ENCODE peak calls at places on chromosomes 5 and 9, in eight cellular contexts. J, G, S, N, R, B, A and T are unnamed samples.

GRCh38 chr5:345404-346195 is 24.1 kb downstream of the AHRR start:
- DNase-seq in J (no peak), G (no peak), S (no peak), N (no peak), R (no peak), B (no peak), A (no peak), T (no peak)

GRCh38 chr9:114287763-114288232 is 35.1 kb upstream of the ORM1 start:
- DNase-seq in J (no peak), G (no peak), S (peak), N (peak), R (no peak), B (peak), A (no peak), T (no peak)

GRCh38 chr9:37026936-37027581 is 7.0 kb downstream of the PAX5 start:
- DNase-seq in J (no peak), G (no peak), S (no peak), N (no peak), R (no peak), B (no peak), A (no peak), T (no peak)

GRCh38 chr5:157324237-157324636 is 58.3 kb downstream of the CYFIP2 start:
- DNase-seq in J (no peak), G (peak), S (no peak), N (no peak), R (no peak), B (no peak), A (no peak), T (no peak)

GRCh38 chr9:72856985-72857631 is 95.7 kb downstream of the ALDH1A1 start:
- DNase-seq in J (no peak), G (peak), S (no peak), N (peak), R (no peak), B (no peak), A (peak), T (peak)

GRCh38 chr5:79074641-79075040 is 5.1 kb downstream of the BHMT2 start:
- DNase-seq in J (no peak), G (peak), S (no peak), N (no peak), R (no peak), B (no peak), A (peak), T (peak)

GRCh38 chr5:31504520-31504919 is 27.4 kb downstream of the DROSHA start:
- DNase-seq in J (no peak), G (no peak), S (no peak), N (no peak), R (no peak), B (no peak), A (no peak), T (no peak)

GRCh38 chr9:110744753-110745522 is 76.3 kb downstream of the MUSK start:
- DNase-seq in J (no peak), G (peak), S (peak), N (peak), R (no peak), B (peak), A (peak), T (peak)

GRCh38 chr5:111901303-111901702 is 144.3 kb upstream of the NREP start:
- DNase-seq in J (no peak), G (no peak), S (no peak), N (no peak), R (no peak), B (no peak), A (no peak), T (no peak)

GRCh38 chr5:55544341-55544740 is 9.6 kb upstream of the PLPP1 start:
- DNase-seq in J (no peak), G (peak), S (no peak), N (no peak), R (no peak), B (no peak), A (peak), T (no peak)

GRCh38 chr9:13817754-13818278 is 496.1 kb downstream of the NFIB start:
- DNase-seq in J (no peak), G (peak), S (no peak), N (no peak), R (no peak), B (no peak), A (no peak), T (no peak)

GRCh38 chr5:166433679-166434078 is 1857.8 kb upstream of the WWC1 start:
- DNase-seq in J (no peak), G (no peak), S (no peak), N (no peak), R (no peak), B (no peak), A (no peak), T (no peak)
- TF ChIP-seq CTCF in J (no peak), G (no peak), S (no peak), N (no peak), R (no peak), B (no peak), A (no peak), T (peak)

GRCh38 chr5:148125641-148126040 is 42.7 kb upstream of the SPINK14 start:
- DNase-seq in J (no peak), G (peak), S (no peak), N (no peak), R (no peak), B (no peak), A (peak), T (no peak)
- TF ChIP-seq CTCF in J (no peak), G (peak), S (no peak), N (no peak), R (no peak), B (no peak), A (no peak), T (no peak)

GRCh38 chr9:20271723-20272122 is 350.6 kb downstream of the MLLT3 start:
- DNase-seq in J (no peak), G (no peak), S (no peak), N (no peak), R (no peak), B (no peak), A (no peak), T (no peak)
- TF ChIP-seq CTCF in J (no peak), G (peak), S (no peak), N (no peak), R (no peak), B (no peak), A (peak), T (peak)

GRCh38 chr9:127361561-127361960 is 35.4 kb upstream of the SLC2A8 start:
- DNase-seq in J (no peak), G (no peak), S (no peak), N (no peak), R (no peak), B (no peak), A (peak), T (no peak)

GRCh38 chr9:127358770-127359169 is 38.2 kb upstream of the SLC2A8 start:
- DNase-seq in J (no peak), G (no peak), S (no peak), N (no peak), R (no peak), B (no peak), A (no peak), T (no peak)

GRCh38 chr9:127360829-127361228 is 36.1 kb upstream of the SLC2A8 start:
- DNase-seq in J (no peak), G (peak), S (no peak), N (peak), R (no peak), B (no peak), A (peak), T (no peak)

GRCh38 chr9:127358023-127358535 is 38.9 kb upstream of the SLC2A8 start:
- DNase-seq in J (peak), G (no peak), S (no peak), N (no peak), R (no peak), B (no peak), A (no peak), T (no peak)

DNA sequence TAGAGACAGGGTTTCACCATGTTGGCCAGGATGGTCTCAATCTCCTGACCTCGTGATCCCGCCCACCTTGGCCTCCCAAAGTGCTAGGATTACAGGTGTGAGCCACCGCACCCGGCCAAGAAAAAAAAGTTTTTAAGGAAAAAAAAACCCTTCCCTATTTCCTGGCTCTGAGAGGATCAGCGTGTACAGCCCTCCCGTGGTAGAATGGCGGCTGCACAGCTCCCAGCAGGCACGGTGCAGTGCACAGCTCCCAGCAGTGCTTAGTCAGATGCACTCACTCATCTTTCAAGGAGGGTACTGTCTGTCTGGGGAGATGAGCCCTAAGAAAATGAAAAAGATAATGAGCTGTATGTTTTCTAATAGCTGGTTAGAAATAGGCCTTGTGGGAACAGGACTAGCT is 36.8 kb upstream of the SLC2A8 start:
- DNase-seq in J (no peak), G (peak), S (no peak), N (no peak), R (no peak), B (no peak), A (no peak), T (no peak)
- TF ChIP-seq CTCF in J (no peak), G (peak), S (no peak), N (no peak), R (no peak), B (peak), A (no peak), T (peak)

GRCh38 chr9:87113892-87114291 is 166.6 kb upstream of the GAS1 start:
- DNase-seq in J (no peak), G (no peak), S (no peak), N (no peak), R (no peak), B (no peak), A (no peak), T (no peak)
- TF ChIP-seq CTCF in J (no peak), G (no peak), S (no peak), N (no peak), R (no peak), B (no peak), A (no peak), T (peak)

GRCh38 chr9:121560921-121561320 is 61.3 kb upstream of the GGTA1 start:
- DNase-seq in J (no peak), G (no peak), S (no peak), N (no peak), R (no peak), B (no peak), A (no peak), T (no peak)

GRCh38 chr9:121563425-121563824 is 63.8 kb upstream of the GGTA1 start:
- DNase-seq in J (no peak), G (no peak), S (no peak), N (no peak), R (no peak), B (no peak), A (no peak), T (no peak)

GRCh38 chr9:121563881-121564460 is 64.3 kb upstream of the GGTA1 start:
- DNase-seq in J (no peak), G (no peak), S (no peak), N (no peak), R (no peak), B (no peak), A (no peak), T (no peak)

GRCh38 chr9:121562261-121562780 is 62.7 kb upstream of the GGTA1 start:
- DNase-seq in J (no peak), G (no peak), S (no peak), N (no peak), R (no peak), B (no peak), A (no peak), T (no peak)

DNA sequence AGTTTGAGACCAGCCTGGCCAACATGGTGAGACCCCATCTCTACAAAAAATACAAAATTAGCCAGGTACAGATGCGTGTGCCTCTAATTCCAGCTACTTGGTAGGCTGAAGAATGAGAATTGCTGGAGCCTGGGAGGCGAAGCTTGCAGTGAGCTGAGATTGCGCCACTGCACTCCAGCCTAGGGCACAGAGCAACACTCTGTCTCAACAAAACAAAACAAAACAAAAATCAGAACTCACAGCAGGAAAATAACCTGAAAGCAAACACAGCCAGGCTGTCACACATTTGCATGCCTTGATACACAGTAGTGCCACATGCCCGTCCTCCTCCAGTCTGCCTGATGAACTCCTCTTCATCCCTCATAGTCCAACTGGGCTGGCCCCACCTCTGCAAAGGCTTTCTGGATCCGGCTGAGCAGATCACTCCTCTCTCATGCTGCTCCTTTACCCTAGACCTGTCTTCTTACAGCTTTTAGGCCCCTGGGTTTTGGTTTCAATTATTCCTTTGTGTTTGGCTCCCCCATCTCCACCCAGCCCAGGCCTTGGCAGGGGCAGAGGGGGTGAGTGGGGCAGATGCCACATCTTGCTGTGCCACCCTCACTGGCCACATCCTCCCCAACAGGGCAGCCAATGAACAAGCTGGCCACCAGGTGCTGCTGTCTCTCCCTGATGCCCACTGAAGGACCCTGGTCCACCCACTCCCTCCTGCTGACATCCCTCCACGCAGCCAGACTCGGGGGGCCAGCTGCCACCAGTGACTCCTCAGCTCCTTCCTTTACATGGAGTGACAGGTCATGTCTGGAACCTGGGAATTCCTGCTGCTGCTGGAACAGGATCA is 62.0 kb upstream of the GGTA1 start:
- DNase-seq in J (no peak), G (no peak), S (no peak), N (no peak), R (no peak), B (no peak), A (no peak), T (no peak)
- TF ChIP-seq CTCF in J (no peak), G (no peak), S (no peak), N (no peak), R (no peak), B (no peak), A (no peak), T (peak)

GRCh38 chr5:123455640-123456039 is 32.4 kb upstream of the CEP120 start:
- DNase-seq in J (no peak), G (no peak), S (no peak), N (no peak), R (no peak), B (no peak), A (no peak), T (no peak)
- TF ChIP-seq CTCF in J (no peak), G (no peak), S (no peak), N (no peak), R (no peak), B (no peak), A (no peak), T (no peak)

DNA sequence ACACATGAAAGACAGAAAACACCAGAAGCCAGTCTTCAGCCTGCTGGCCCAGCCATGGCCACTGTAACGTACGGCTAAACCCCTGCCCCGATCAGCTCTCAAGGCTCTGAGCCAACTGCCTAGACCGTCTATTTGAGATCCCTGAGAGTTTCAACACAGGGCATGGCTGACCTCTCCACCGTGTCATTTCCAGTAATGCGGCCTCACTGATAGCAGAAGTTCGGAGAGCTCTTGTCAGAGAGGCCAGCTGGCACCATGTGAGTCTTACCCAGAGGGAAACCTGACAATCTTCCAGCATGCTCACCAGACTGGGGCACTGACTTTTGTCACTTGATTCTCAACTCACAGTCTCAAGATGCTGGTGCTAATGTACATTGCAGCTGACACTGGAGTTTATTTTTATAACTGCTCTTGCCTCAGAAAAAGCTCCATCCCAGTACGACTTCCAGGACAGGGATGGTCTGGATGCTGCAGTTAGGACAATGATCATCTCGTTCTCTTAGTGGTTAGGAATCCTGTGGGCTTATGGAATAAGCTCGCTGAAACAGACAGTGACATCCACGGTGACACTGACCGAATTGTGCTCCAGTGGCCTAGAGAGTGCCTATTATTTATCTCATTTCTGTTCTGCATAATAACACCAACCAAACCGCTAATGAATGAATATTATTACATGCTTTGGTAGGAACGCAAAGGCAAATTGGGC is 372.8 kb downstream of the ICE1 start:
- DNase-seq in J (no peak), G (no peak), S (no peak), N (no peak), R (no peak), B (peak), A (no peak), T (no peak)
- TF ChIP-seq CTCF in J (no peak), G (no peak), S (no peak), N (no peak), R (no peak), B (no peak), A (no peak), T (no peak)

DNA sequence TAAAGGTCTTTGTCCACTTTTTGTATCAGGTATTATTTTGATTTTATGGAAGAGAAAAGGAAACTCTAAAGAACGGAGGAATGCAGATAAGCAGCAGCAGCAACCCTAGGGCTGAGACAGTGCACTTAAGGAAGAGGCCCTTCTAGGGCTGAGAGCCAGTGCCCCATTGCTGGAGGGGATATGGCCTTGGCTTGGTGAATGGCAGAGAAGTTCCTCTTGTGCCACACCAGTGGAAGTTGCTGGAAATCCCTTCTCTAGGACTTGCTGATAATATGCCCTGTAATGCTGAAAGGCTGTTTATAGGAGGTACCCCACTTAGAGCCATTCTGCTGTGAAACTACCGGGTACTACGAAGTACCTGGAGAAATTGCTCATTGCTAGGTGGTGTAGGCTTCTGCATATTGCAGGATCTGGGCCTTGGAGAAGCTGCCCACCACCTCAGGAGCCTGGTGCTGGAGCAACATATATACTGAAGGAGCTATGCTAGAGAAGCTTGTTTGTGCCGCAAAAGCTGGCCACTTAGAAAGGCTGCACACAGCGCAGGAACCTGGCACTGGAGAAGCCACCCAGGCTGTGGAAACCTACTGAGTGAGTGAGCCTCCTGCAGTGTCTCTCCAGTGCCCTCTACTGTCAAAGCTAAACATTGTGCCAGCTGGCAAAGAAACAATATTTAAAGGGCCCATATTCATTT is 9.6 kb upstream of the UBTD2 start:
- DNase-seq in J (peak), G (peak), S (peak), N (peak), R (peak), B (peak), A (peak), T (peak)
- TF ChIP-seq CTCF in J (peak), G (peak), S (peak), N (peak), R (peak), B (peak), A (peak), T (peak)